ENCODE peak calls at places on chromosomes 5 and 9, in five cellular contexts. S is posterior cingulate gyrus, L is D341Med, O is fibroblast of mammary gland, Z is iris pigment epithelial cell. C is an unnamed sample.

GRCh38 chr5:160635678-160636077 is 214.0 kb downstream of the PTTG1 start:
- DNase-seq in L (no peak), Z (no peak), S (no peak), O (no peak), C (no peak)

GRCh38 chr9:133761641-133762248 is 23.6 kb upstream of the SARDH start:
- DNase-seq in S (peak; percentile 37), O (no peak), L (peak; percentile 12), Z (no peak), C (no peak)

GRCh38 chr9:122325124-122325523 is 45.7 kb upstream of the PTGS1 start:
- DNase-seq in O (no peak), L (no peak), S (no peak), Z (peak; percentile 70), C (no peak)

GRCh38 chr5:136242611-136243010 is 49.6 kb upstream of the SMIM32 start:
- DNase-seq in S (no peak), L (peak; percentile 44), O (no peak), Z (no peak), C (no peak)

GRCh38 chr5:149464796-149465489 is 85.9 kb upstream of the IL17B start:
- DNase-seq in L (no peak), Z (peak; percentile 74), O (peak; percentile 82), S (peak; percentile 21), C (no peak)

GRCh38 chr5:141848771-141849370 is 29.3 kb downstream of the PCDH1 start:
- DNase-seq in L (no peak), S (peak; percentile 39), Z (peak; percentile 63), O (peak; percentile 28), C (no peak)

GRCh38 chr5:60271517-60271916 is 378.0 kb upstream of the PDE4D start:
- DNase-seq in L (no peak), Z (no peak), S (no peak), O (no peak), C (no peak)

GRCh38 chr5:172816887-172817418 is 17.1 kb upstream of the ERGIC1 start:
- DNase-seq in Z (peak; percentile 91), S (peak; percentile 78), L (no peak), O (peak; percentile 94), C (no peak)

GRCh38 chr5:77847814-77848290 is 71.7 kb upstream of the TBCA start:
- DNase-seq in L (no peak), O (no peak), S (no peak), Z (no peak), C (peak; percentile 46)